ENCODE peak calls at places on chromosome 13, in eight cellular contexts. U, M, F, G, Y, Z, S and J are unnamed samples.
A peak's percentile ranks its signal among the peaks of the same experiment; 100 is the strongest.

GRCh38 chr13:33606692-33607091 is 211.3 kb upstream of the RFC3 start:
- DNase-seq in U (peak; percentile 12), M (no peak), F (peak; percentile 9), G (no peak), Y (no peak), Z (no peak), S (no peak), J (no peak)

GRCh38 chr13:105441406-105441805 is 1094.1 kb downstream of the EFNB2 start:
- DNase-seq in U (peak; percentile 65), M (no peak), F (no peak), G (no peak), Y (no peak), Z (no peak), S (no peak), J (no peak)

GRCh38 chr13:47796816-47797215 is 204.3 kb downstream of the SUCLA2 start:
- DNase-seq in U (no peak), M (no peak), F (no peak), G (no peak), Y (no peak), Z (no peak), S (no peak), J (no peak)

GRCh38 chr13:20702945-20703784 is at the start of gene IL17D:
- DNase-seq in U (no peak), M (no peak), F (peak; percentile 32), G (no peak), Y (peak; percentile 36), Z (no peak), S (no peak), J (no peak)

GRCh38 chr13:114032121-114032799 is 58.4 kb upstream of the C13orf46 start:
- DNase-seq in U (peak; percentile 85), M (no peak), F (peak; percentile 10), G (no peak), Y (no peak), Z (no peak), S (no peak), J (no peak)

GRCh38 chr13:50636007-50636704 is 207.3 kb downstream of the DLEU7 start:
- DNase-seq in U (peak; percentile 18), M (no peak), F (no peak), G (no peak), Y (no peak), Z (no peak), S (no peak), J (no peak)

GRCh38 chr13:63208811-63209210 is 1793.2 kb upstream of the PCDH20 start:
- DNase-seq in U (peak; percentile 51), M (no peak), F (no peak), G (no peak), Y (no peak), Z (no peak), S (no peak), J (no peak)

GRCh38 chr13:76879876-76880270 is 6.3 kb downstream of the KCTD12 start:
- DNase-seq in U (no peak), M (no peak), F (no peak), G (no peak), Y (no peak), Z (no peak), S (no peak), J (no peak)

GRCh38 chr13:100100115-100100879 is 11.4 kb downstream of the PCCA start:
- DNase-seq in U (peak; percentile 90), M (no peak), F (peak; percentile 67), G (peak; percentile 5), Y (no peak), Z (peak; percentile 50), S (no peak), J (no peak)

GRCh38 chr13:46100191-46100877 is 4.5 kb downstream of the CPB2 start:
- DNase-seq in U (no peak), M (no peak), F (no peak), G (no peak), Y (no peak), Z (no peak), S (no peak), J (no peak)

GRCh38 chr13:20395061-20395916 is 130.4 kb downstream of the CRYL1 start:
- DNase-seq in U (no peak), M (no peak), F (no peak), G (no peak), Y (no peak), Z (no peak), S (no peak), J (no peak)

GRCh38 chr13:29954082-29955043 is 103.9 kb upstream of the UBL3 start:
- DNase-seq in U (no peak), M (no peak), F (no peak), G (no peak), Y (no peak), Z (no peak), S (peak; percentile 23), J (no peak)

GRCh38 chr13:67296511-67296910 is 66.4 kb upstream of the PCDH9 start:
- DNase-seq in U (peak; percentile 41), M (no peak), F (no peak), G (no peak), Y (no peak), Z (no peak), S (no peak), J (no peak)

GRCh38 chr13:60165391-60166099 is 1.8 kb upstream of the DIAPH3 start:
- DNase-seq in U (no peak), M (no peak), F (no peak), G (no peak), Y (no peak), Z (peak; percentile 30), S (no peak), J (no peak)

GRCh38 chr13:29538625-29538976 is 56.9 kb downstream of the SLC7A1 start:
- DNase-seq in U (no peak), M (no peak), F (no peak), G (no peak), Y (no peak), Z (no peak), S (no peak), J (no peak)

GRCh38 chr13:43159007-43159406 is 135.6 kb downstream of the DNAJC15 start:
- DNase-seq in U (peak; percentile 67), M (no peak), F (peak; percentile 12), G (no peak), Y (no peak), Z (peak; percentile 3), S (no peak), J (no peak)

GRCh38 chr13:20024706-20025105 is 66.2 kb downstream of the ZMYM2 start:
- DNase-seq in U (no peak), M (no peak), F (no peak), G (no peak), Y (no peak), Z (no peak), S (no peak), J (no peak)

GRCh38 chr13:108346376-108346775 is 76.9 kb downstream of the TNFSF13B start:
- DNase-seq in U (no peak), M (no peak), F (no peak), G (no peak), Y (no peak), Z (no peak), S (peak; percentile 31), J (no peak)

GRCh38 chr13:41649659-41650058 is 192.3 kb downstream of the RGCC start:
- DNase-seq in U (peak; percentile 72), M (no peak), F (no peak), G (no peak), Y (peak; percentile 30), Z (no peak), S (no peak), J (no peak)

GRCh38 chr13:29418026-29418425 is 177.5 kb downstream of the SLC7A1 start:
- DNase-seq in U (no peak), M (no peak), F (no peak), G (no peak), Y (no peak), Z (no peak), S (no peak), J (no peak)

GRCh38 chr13:99307648-99308339 is 595 bp upstream of the GPR183 start:
- DNase-seq in U (peak; percentile 92), M (peak; percentile 53), F (peak; percentile 21), G (no peak), Y (no peak), Z (no peak), S (no peak), J (no peak)

GRCh38 chr13:55199132-55199531 is 1941.6 kb upstream of the PRR20A start:
- DNase-seq in U (no peak), M (no peak), F (no peak), G (no peak), Y (no peak), Z (no peak), S (no peak), J (no peak)

GRCh38 chr13:88223958-88224357 is 552.8 kb downstream of the SLITRK5 start:
- DNase-seq in U (no peak), M (no peak), F (no peak), G (no peak), Y (no peak), Z (no peak), S (no peak), J (no peak)